ENCODE peak calls at places on chromosomes 5 and 9, in five cellular contexts. F, Z, Q, D and C are unnamed samples.

GRCh38 chr5:36878421-36879088 is 2.0 kb downstream of the NIPBL start:
- DNase-seq in D (peak; percentile 59), Z (peak; percentile 42), F (no peak), Q (peak; percentile 40), C (peak; percentile 56)

GRCh38 chr5:60274704-60275103 is 381.2 kb upstream of the PDE4D start:
- DNase-seq in Q (no peak), Z (no peak), D (no peak), F (no peak), C (no peak)

GRCh38 chr5:72197393-72197792 is 90.1 kb downstream of the MAP1B start:
- DNase-seq in F (no peak), D (no peak), Q (no peak), Z (no peak), C (no peak)

GRCh38 chr5:143316844-143317631 is 86.4 kb downstream of the NR3C1 start:
- DNase-seq in Q (no peak), F (no peak), D (peak; percentile 30), Z (no peak), C (no peak)

GRCh38 chr5:127442085-127442484 is 75.4 kb upstream of the PRRC1 start:
- DNase-seq in D (peak; percentile 4), Z (peak; percentile 45), Q (no peak), F (no peak), C (peak; percentile 4)

GRCh38 chr9:109035684-109036423 is 22.6 kb upstream of the CTNNAL1 start:
- DNase-seq in D (peak; percentile 92), F (no peak), Q (peak; percentile 83), Z (no peak), C (peak; percentile 63)

GRCh38 chr5:1006656-1007071 is 1.9 kb upstream of the NKD2 start:
- DNase-seq in D (no peak), Q (peak; percentile 9), F (no peak), Z (no peak), C (no peak)

GRCh38 chr5:158560170-158560569 is 539.5 kb downstream of the EBF1 start:
- DNase-seq in Z (peak; percentile 50), Q (no peak), D (no peak), F (no peak), C (peak; percentile 20)

GRCh38 chr5:117623042-117623815 is 1048.6 kb upstream of the SEMA6A start:
- DNase-seq in Q (no peak), D (no peak), Z (no peak), F (no peak), C (peak; percentile 5)

GRCh38 chr5:151264113-151264512 is 11.1 kb downstream of the GM2A start:
- DNase-seq in F (no peak), Q (peak; percentile 28), Z (no peak), D (peak; percentile 28), C (peak; percentile 88)

DNA sequence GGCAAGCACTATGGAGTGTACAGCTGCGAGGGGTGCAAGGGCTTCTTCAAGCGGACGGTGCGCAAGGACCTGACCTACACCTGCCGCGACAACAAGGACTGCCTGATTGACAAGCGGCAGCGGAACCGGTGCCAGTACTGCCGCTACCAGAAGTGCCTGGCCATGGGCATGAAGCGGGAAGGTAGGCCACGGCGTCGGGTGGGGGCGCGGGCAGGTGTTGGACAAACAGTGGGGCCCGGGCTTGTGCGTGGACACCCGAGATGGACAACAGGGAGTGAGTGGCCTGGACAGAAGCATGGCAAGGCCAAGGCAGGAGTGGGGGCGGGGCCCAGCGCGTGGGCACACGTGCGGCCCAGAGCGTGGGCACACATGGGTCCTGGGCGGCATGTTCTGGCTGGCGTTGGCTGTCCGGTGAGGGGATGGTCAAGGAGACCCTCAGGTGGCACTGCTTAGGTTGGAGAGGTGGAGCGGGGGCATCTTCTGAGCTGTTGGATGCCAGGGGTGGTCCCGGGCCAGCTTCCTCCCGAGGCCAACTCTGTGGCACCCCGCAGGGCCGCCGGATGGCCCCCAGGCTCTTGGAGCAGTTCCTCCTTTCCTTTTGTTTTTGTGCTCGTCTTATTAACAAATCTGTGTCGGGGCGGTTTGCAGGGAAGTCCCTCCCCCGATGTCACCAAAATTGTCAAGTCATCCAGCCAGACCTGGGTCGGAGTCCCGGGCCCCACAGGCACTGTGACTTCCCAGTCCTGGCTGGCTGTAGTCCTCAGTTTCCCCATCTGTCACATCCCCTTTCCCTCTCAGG is 82.9 kb downstream of the RXRA start:
- DNase-seq in Z (no peak), F (no peak), Q (no peak), D (no peak), C (no peak)
- H4K20me1 ChIP-seq in Z (no peaks in the 10 kb centered on the region), F (peaks cover 3% of the 10 kb centered on the region), Q (peaks cover 3% of the 10 kb centered on the region), D (peaks cover 68% of the 10 kb centered on the region), C (no peaks in the 10 kb centered on the region)

DNA sequence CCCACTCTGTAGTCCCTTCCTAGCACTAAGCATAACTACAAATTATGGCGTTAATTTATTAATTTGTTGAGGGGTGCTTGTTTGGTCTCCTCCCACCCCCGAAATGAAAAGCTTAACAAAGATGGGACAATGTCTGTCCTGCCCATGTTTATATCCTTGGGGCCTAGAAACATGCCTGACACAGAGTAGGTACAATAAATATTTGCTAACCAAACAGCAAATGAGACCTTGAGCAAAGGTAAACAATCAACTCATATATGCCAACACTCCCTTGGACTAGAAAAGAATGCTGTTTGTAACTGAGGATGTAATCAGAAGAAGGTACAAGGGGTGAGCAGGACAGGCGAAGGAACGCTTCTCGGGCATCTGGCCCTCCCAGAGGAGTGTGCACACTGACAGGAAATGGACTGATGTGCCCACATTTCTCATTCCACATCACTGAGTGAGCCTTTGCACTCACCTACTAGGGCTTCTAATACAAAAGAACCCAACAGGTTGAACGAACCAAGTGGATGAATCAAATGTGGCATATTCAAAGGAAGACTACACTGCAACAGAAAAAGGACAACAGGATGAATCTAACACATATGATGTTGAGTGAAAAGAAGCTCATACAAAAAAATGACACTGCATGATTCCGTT is 66.8 kb downstream of the MED27 start:
- DNase-seq in F (no peak), Q (no peak), Z (no peak), D (no peak), C (no peak)
- H3K4me1 ChIP-seq in F (no peaks in the 10 kb centered on the region), Q (peaks cover 17% of the 10 kb centered on the region), Z (no peaks in the 10 kb centered on the region), D (peaks cover 14% of the 10 kb centered on the region), C (peaks cover 18% of the 10 kb centered on the region)

GRCh38 chr9:124266139-124266825 is 8.5 kb downstream of the NEK6 start:
- DNase-seq in F (no peak), Q (no peak), Z (peak; percentile 64), D (peak; percentile 64), C (no peak)
- H4K20me1 ChIP-seq in F (peaks cover 5% of the 10 kb centered on the region), Q (peaks cover 32% of the 10 kb centered on the region), Z (peaks cover 18% of the 10 kb centered on the region), D (peaks cover 90% of the 10 kb centered on the region), C (no peaks in the 10 kb centered on the region)

GRCh38 chr5:113201715-113202114 is 225.1 kb downstream of the DCP2 start:
- DNase-seq in Z (no peak), Q (no peak), F (no peak), D (peak; percentile 14), C (no peak)
- H3K4me1 ChIP-seq in Z (peaks cover 19% of the 10 kb centered on the region), Q (peaks cover 35% of the 10 kb centered on the region), F (peaks cover 7% of the 10 kb centered on the region), D (peaks cover 15% of the 10 kb centered on the region), C (peaks cover 34% of the 10 kb centered on the region)

GRCh38 chr5:16864566-16864965 is 71.5 kb downstream of the MYO10 start:
- DNase-seq in D (peak; percentile 37), F (no peak), Q (no peak), Z (no peak), C (no peak)
- H4K20me1 ChIP-seq in D (peaks cover 88% of the 10 kb centered on the region), F (no peaks in the 10 kb centered on the region), Q (no peaks in the 10 kb centered on the region), Z (no peaks in the 10 kb centered on the region), C (peaks cover 2% of the 10 kb centered on the region)

GRCh38 chr9:124296800-124297552 is 39.2 kb downstream of the NEK6 start:
- DNase-seq in Z (no peak), F (no peak), D (no peak), Q (no peak), C (no peak)

GRCh38 chr9:124295097-124295794 is 37.5 kb downstream of the NEK6 start:
- DNase-seq in Q (no peak), F (no peak), D (peak; percentile 53), Z (no peak), C (no peak)

GRCh38 chr9:124297915-124298645 is 40.3 kb downstream of the NEK6 start:
- DNase-seq in F (no peak), Z (no peak), Q (no peak), D (no peak), C (no peak)

GRCh38 chr9:124297553-124297905 is 39.8 kb downstream of the NEK6 start:
- DNase-seq in Z (no peak), Q (peak; percentile 94), F (peak; percentile 62), D (peak; percentile 98), C (peak; percentile 84)

GRCh38 chr9:124296094-124296493 is 38.3 kb downstream of the NEK6 start:
- DNase-seq in Q (no peak), F (no peak), Z (no peak), D (no peak), C (no peak)
- H3K4me1 ChIP-seq in Q (peaks cover 72% of the 10 kb centered on the region), F (peaks cover 7% of the 10 kb centered on the region), Z (peaks cover 65% of the 10 kb centered on the region), D (peaks cover 91% of the 10 kb centered on the region), C (peaks cover 73% of the 10 kb centered on the region)